ENCODE peak calls at places on chromosomes 4 and X, in five cellular contexts. W, T, F, S and Z are unnamed samples.

GRCh38 chrX:100662791-100663190 is 18.8 kb downstream of the SRPX2 start:
- DNase-seq in W (no peak), T (no peak), F (no peak), S (no peak), Z (no peak)

GRCh38 chrX:129478516-129478915 is 44.8 kb downstream of the SMARCA1 start:
- DNase-seq in W (no peak), T (no peak), F (no peak), S (no peak), Z (no peak)

GRCh38 chr4:177519481-177520270 is 77.4 kb upstream of the AGA start:
- DNase-seq in W (no peak), T (peak), F (no peak), S (no peak), Z (no peak)

GRCh38 chr4:70300215-70300614 is 34.6 kb upstream of the CABS1 start:
- DNase-seq in W (no peak), T (no peak), F (no peak), S (no peak), Z (no peak)

GRCh38 chrX:122504026-122504425 is 680.1 kb upstream of the GRIA3 start:
- DNase-seq in W (no peak), T (no peak), F (no peak), S (no peak), Z (no peak)

GRCh38 chrX:1466232-1466661 is 13.5 kb upstream of the ASMTL start:
- DNase-seq in W (no peak), T (no peak), F (peak), S (no peak), Z (no peak)

GRCh38 chr4:72128741-72129140 is 96.9 kb downstream of the NPFFR2 start:
- DNase-seq in W (no peak), T (no peak), F (no peak), S (no peak), Z (no peak)

GRCh38 chrX:148265829-148266228 is 234.6 kb upstream of the AFF2 start:
- DNase-seq in W (no peak), T (no peak), F (no peak), S (no peak), Z (no peak)

GRCh38 chr4:138114434-138114833 is 127.7 kb downstream of the SLC7A11 start:
- DNase-seq in W (no peak), T (no peak), F (no peak), S (peak), Z (peak)

DNA sequence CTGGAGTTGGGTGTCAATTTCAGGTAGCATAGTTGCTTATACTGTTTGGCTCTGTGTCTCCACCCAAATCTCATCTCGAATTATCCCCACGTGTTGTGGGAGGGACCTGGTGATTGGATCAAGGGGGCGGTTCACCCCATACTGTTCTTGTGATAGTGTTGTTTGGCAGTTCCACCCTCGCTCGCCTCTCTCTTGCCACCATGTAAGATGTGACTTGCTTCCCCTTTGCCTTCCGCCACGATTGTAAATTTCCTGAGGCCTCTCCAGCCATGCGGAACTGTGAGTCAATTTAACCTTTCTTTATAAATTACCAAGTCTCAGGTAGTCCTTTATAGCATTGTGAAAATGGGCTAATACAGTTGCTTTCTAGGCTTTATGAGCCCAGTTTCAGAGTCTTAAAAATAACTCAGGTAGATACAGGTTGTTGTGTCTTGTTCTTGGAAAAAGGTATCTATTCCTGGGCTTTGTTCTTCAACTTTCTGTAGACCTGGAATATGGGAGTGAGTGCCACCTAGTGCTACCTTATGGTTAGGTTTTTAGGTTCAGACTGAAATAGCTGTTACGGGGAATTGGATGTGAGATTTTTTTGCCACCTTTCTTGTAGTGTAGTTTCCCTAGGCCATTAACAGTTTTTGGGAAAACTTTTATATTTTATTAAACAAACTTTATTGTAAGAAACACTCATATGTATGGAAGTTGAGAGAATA is 15.6 kb downstream of the PGK1 start:
- DNase-seq in W (no peak), T (no peak), F (no peak), S (no peak), Z (no peak)
- TF ChIP-seq CTCF in W (no peak), T (peak), F (no peak), S (peak), Z (peak)

GRCh38 chr4:186149872-186150271 is 41.5 kb upstream of the CYP4V2 start:
- DNase-seq in W (no peak), T (no peak), F (no peak), S (no peak), Z (no peak)

GRCh38 chr4:186148335-186148975 is 42.9 kb upstream of the CYP4V2 start:
- DNase-seq in W (no peak), T (no peak), F (no peak), S (no peak), Z (no peak)

GRCh38 chr4:186146443-186146842 is 41.9 kb downstream of the FAM149A start:
- DNase-seq in W (no peak), T (no peak), F (no peak), S (no peak), Z (no peak)

GRCh38 chr4:186144596-186145569 is 40.4 kb downstream of the FAM149A start:
- DNase-seq in W (no peak), T (peak), F (peak), S (no peak), Z (peak)

DNA sequence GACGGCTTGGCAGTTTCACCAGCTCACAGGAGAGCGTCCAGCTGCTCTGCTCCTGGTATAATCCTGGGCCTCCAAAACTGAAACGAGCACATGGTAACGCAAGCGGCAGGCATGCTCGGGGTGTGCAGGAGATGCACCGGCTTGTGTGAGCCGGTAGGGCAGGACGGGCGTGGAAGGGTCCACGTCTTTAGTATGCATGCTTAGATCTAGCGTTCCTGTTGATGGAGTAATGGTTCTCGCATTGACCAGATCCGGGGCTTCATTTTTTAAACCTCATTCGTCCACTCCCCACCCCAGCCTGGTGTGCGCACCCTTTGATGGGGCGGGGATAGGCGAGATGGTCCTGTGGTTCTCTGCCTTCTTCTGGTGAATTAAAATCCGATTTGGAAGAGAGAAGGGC is 39.7 kb downstream of the FAM149A start:
- DNase-seq in W (no peak), T (peak), F (no peak), S (no peak), Z (peak)
- TF ChIP-seq CTCF in W (no peak), T (peak), F (no peak), S (no peak), Z (no peak)

DNA sequence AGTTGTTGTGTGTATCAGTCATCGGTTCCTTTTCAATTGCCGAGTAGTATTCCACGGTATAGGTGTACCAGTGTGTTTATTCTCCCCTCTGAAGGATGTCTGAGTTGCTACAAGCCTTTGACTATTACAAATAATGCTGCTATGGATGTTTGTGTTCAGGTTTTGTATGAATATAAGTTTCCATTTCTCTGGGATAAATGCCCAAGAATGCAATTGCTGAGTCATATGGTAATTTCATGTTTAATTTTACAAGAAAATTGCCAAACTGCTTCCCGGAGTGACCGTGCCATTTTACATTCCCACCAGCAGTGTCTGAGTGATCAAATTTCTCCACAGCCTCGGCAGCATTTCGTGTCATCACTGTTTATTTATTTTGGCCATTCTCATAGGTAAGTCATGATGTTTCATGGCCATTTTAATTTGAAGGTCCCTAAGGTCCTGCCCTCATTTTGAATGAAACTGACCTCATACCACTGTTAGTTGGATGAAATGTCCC is 73.9 kb downstream of the IRF2 start:
- DNase-seq in W (no peak), T (peak), F (no peak), S (no peak), Z (no peak)
- TF ChIP-seq CTCF in W (no peak), T (peak), F (no peak), S (no peak), Z (no peak)

GRCh38 chrX:69489625-69490024 is 14.5 kb upstream of the NALF2 start:
- DNase-seq in W (no peak), T (no peak), F (no peak), S (no peak), Z (no peak)
- TF ChIP-seq CTCF in W (no peak), T (no peak), F (no peak), S (no peak), Z (no peak)

GRCh38 chr4:140253556-140254027 is 99.6 kb upstream of the MAML3 start:
- DNase-seq in W (no peak), T (no peak), F (no peak), S (no peak), Z (no peak)
- TF ChIP-seq CTCF in W (no peak), T (no peak), F (no peak), S (no peak), Z (no peak)

GRCh38 chrX:31255310-31256033 is 183.6 kb upstream of the FTHL17 start:
- DNase-seq in W (no peak), T (no peak), F (no peak), S (no peak), Z (no peak)

GRCh38 chrX:31265383-31265782 is 193.5 kb upstream of the FTHL17 start:
- DNase-seq in W (no peak), T (no peak), F (no peak), S (no peak), Z (no peak)

GRCh38 chrX:31258163-31258562 is 186.3 kb upstream of the FTHL17 start:
- DNase-seq in W (no peak), T (no peak), F (no peak), S (no peak), Z (no peak)

DNA sequence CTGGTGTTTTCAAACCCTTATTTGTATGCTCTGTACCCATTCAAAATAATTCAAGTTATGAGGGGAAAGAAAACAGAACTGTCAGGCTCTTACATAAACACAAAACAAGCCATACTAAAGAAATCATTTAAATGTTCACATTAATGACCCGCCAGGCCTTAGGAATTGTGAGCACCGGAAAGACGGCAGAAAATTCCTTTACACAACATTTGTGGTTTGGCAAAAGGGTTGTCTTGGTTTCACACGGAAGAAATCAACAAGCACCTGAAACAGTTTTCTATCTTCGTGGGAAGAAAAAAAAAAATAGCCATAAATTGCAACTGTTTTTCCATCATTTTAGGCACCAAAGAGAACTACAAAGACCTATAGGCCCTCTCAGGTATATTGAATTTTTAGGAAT is 188.5 kb upstream of the FTHL17 start:
- DNase-seq in W (no peak), T (no peak), F (no peak), S (no peak), Z (no peak)
- TF ChIP-seq CTCF in W (no peak), T (no peak), F (no peak), S (no peak), Z (no peak)

GRCh38 chrX:3582421-3582820 is 131.0 kb downstream of the PRKX start:
- DNase-seq in W (no peak), T (peak), F (no peak), S (no peak), Z (no peak)

GRCh38 chrX:3589474-3589873 is 124.0 kb downstream of the PRKX start:
- DNase-seq in W (no peak), T (peak), F (no peak), S (no peak), Z (no peak)

GRCh38 chrX:3581609-3582108 is 131.8 kb downstream of the PRKX start:
- DNase-seq in W (no peak), T (no peak), F (no peak), S (no peak), Z (no peak)

GRCh38 chrX:3584415-3584996 is 128.9 kb downstream of the PRKX start:
- DNase-seq in W (no peak), T (no peak), F (no peak), S (no peak), Z (no peak)

DNA sequence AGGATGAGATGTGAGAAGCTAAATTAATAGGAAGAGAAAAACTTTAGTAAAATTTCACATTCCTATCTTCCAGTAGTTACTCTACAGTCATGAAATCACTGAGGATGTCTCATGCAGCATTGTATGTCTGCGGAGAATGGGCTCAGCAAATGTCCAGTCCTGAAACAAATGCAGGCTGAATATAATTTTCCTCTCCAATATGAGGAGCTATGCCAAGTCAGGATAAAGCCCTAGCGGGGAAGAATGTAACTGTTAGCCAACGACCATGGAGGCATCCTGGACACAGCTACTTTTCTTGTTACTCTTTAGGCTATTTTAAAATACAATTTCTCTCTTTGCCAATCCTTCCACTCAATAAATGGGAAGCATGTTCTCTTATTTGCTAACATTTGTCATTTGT is 127.7 kb downstream of the PRKX start:
- DNase-seq in W (no peak), T (peak), F (no peak), S (no peak), Z (no peak)
- TF ChIP-seq CTCF in W (no peak), T (peak), F (no peak), S (no peak), Z (no peak)